ENCODE peak calls at places on chromosomes 12 and 14, in eight cellular contexts. D, W, R, L, K, N, Q and I are unnamed samples.

GRCh38 chr14:29926701-29927595 is 699 bp downstream of the PRKD1 start:
- DNase-seq in D (no peak), W (no peak), R (peak; percentile 69), L (peak; percentile 53), K (peak; percentile 59), N (peak; percentile 59), Q (peak; percentile 33), I (peak; percentile 48)

GRCh38 chr14:31902002-31902401 is 175.1 kb upstream of the ARHGAP5 start:
- DNase-seq in D (no peak), W (no peak), R (peak; percentile 69), L (no peak), K (no peak), N (no peak), Q (no peak), I (no peak)

GRCh38 chr12:20220339-20220738 is 148.0 kb upstream of the PDE3A start:
- DNase-seq in D (peak; percentile 15), W (no peak), R (peak; percentile 5), L (no peak), K (no peak), N (peak; percentile 1), Q (peak; percentile 64), I (no peak)

GRCh38 chr14:61575126-61575525 is 120.2 kb upstream of the HIF1A start:
- DNase-seq in D (no peak), W (no peak), R (no peak), L (no peak), K (no peak), N (no peak), Q (no peak), I (no peak)

GRCh38 chr12:125092108-125092871 is 27.1 kb downstream of the AACS start:
- DNase-seq in D (no peak), W (no peak), R (no peak), L (no peak), K (no peak), N (no peak), Q (peak; percentile 12), I (no peak)

GRCh38 chr14:103716091-103716801 is 636 bp downstream of the ZFYVE21 start:
- DNase-seq in D (no peak), W (no peak), R (peak; percentile 25), L (peak; percentile 38), K (peak; percentile 61), N (no peak), Q (no peak), I (no peak)

GRCh38 chr12:71475280-71475679 is 35.7 kb downstream of the LGR5 start:
- DNase-seq in D (no peak), W (no peak), R (no peak), L (no peak), K (no peak), N (peak; percentile 78), Q (no peak), I (no peak)

GRCh38 chr12:124397807-124398577 is 103.1 kb downstream of the RFLNA start:
- DNase-seq in D (no peak), W (no peak), R (peak; percentile 51), L (no peak), K (no peak), N (no peak), Q (peak; percentile 62), I (no peak)

GRCh38 chr14:64706552-64707193 is 2.4 kb downstream of the PLEKHG3 start:
- DNase-seq in D (no peak), W (no peak), R (no peak), L (peak; percentile 38), K (peak; percentile 79), N (no peak), Q (peak; percentile 96), I (peak; percentile 68)

GRCh38 chr14:80867091-80867490 is 74.4 kb downstream of the CEP128 start:
- DNase-seq in D (no peak), W (no peak), R (no peak), L (no peak), K (no peak), N (peak; percentile 9), Q (no peak), I (no peak)

GRCh38 chr12:127594351-127594970 is 672.5 kb upstream of the TMEM132C start:
- DNase-seq in D (no peak), W (no peak), R (no peak), L (no peak), K (no peak), N (no peak), Q (no peak), I (no peak)

GRCh38 chr12:67663121-67663520 is 14.6 kb downstream of the DYRK2 start:
- DNase-seq in D (no peak), W (no peak), R (no peak), L (no peak), K (no peak), N (peak; percentile 79), Q (peak; percentile 75), I (no peak)

GRCh38 chr12:119660074-119660473 is 7.9 kb upstream of the PRKAB1 start:
- DNase-seq in D (no peak), W (no peak), R (no peak), L (no peak), K (no peak), N (no peak), Q (no peak), I (no peak)

GRCh38 chr12:31567029-31567428 is 23.9 kb downstream of the DENND5B start:
- DNase-seq in D (no peak), W (no peak), R (no peak), L (no peak), K (no peak), N (no peak), Q (no peak), I (no peak)

GRCh38 chr14:97866664-97867063 is 1069.5 kb downstream of the VRK1 start:
- DNase-seq in D (no peak), W (no peak), R (no peak), L (no peak), K (no peak), N (no peak), Q (no peak), I (no peak)

GRCh38 chr12:51924551-51925399 is 17.5 kb downstream of the ACVRL1 start:
- DNase-seq in D (no peak), W (no peak), R (no peak), L (no peak), K (no peak), N (no peak), Q (no peak), I (no peak)

GRCh38 chr14:97851438-97851995 is 1054.3 kb downstream of the VRK1 start:
- DNase-seq in D (no peak), W (no peak), R (no peak), L (no peak), K (no peak), N (no peak), Q (no peak), I (no peak)

GRCh38 chr12:66493841-66494240 is 185.0 kb downstream of the GRIP1 start:
- DNase-seq in D (no peak), W (no peak), R (peak; percentile 13), L (no peak), K (no peak), N (no peak), Q (no peak), I (no peak)

GRCh38 chr14:106848330-106849121 is 1322.1 kb downstream of the TMEM121 start:
- DNase-seq in D (no peak), W (no peak), R (peak; percentile 68), L (no peak), K (no peak), N (no peak), Q (peak; percentile 24), I (no peak)

GRCh38 chr12:106873983-106874382 is 81.7 kb upstream of the TMEM263 start:
- DNase-seq in D (no peak), W (no peak), R (no peak), L (no peak), K (no peak), N (no peak), Q (no peak), I (no peak)

GRCh38 chr12:130186631-130187269 is 24.5 kb downstream of the FZD10 start:
- DNase-seq in D (no peak), W (no peak), R (no peak), L (no peak), K (no peak), N (no peak), Q (no peak), I (no peak)

GRCh38 chr12:110758922-110759321 is 16.2 kb upstream of the PPP1CC start:
- DNase-seq in D (no peak), W (no peak), R (no peak), L (no peak), K (no peak), N (no peak), Q (no peak), I (no peak)

GRCh38 chr14:71563754-71564153 is 368.5 kb upstream of the RGS6 start:
- DNase-seq in D (no peak), W (no peak), R (no peak), L (no peak), K (no peak), N (no peak), Q (no peak), I (no peak)

DNA sequence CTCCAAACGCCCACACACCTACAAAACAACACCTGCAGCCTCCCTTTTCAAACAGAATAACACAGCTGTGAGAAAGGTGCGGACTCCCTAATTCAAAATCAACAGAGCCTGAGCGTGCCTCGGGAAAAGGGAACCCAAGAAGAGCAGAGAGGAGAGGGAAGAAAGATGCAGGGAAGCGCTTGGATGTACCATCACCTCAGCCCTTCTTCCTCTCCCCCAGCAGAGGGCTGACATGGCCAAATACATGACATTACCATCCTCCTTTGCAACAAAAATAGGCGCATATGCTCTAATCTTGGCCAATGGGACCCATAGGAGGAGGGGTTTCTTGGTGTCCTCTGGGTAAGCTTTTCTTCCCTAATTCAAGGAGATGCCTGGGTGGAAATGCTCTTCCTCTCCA is 78.0 kb downstream of the CPSF2 start:
- DNase-seq in D (no peak), W (no peak), R (no peak), L (no peak), K (no peak), N (no peak), Q (no peak), I (no peak)
- TF ChIP-seq CTCF in D (peak; percentile 17), W (no peak), R (no peak), L (no peak), K (no peak), N (peak; percentile 3), Q (peak; percentile 10), I (no peak)

GRCh38 chr12:99137124-99137845 is 492.2 kb downstream of the APAF1 start:
- DNase-seq in D (no peak), W (no peak), R (no peak), L (no peak), K (no peak), N (no peak), Q (no peak), I (no peak)
- TF ChIP-seq CTCF in D (no peak), W (no peak), R (no peak), L (no peak), K (no peak), N (no peak), Q (no peak), I (peak; percentile 34)

GRCh38 chr12:59388694-59389093 is 207.1 kb upstream of the SLC16A7 start:
- DNase-seq in D (no peak), W (no peak), R (no peak), L (no peak), K (no peak), N (no peak), Q (no peak), I (no peak)
- TF ChIP-seq CTCF in D (no peak), W (no peak), R (no peak), L (no peak), K (no peak), N (no peak), Q (no peak), I (no peak)

GRCh38 chr14:75985618-75986438 is at the start of gene IFT43:
- DNase-seq in D (no peak), W (peak; percentile 66), R (peak; percentile 86), L (peak; percentile 66), K (peak; percentile 93), N (peak; percentile 66), Q (peak; percentile 83), I (peak; percentile 66)
- TF ChIP-seq CTCF in D (no peak), W (no peak), R (no peak), L (no peak), K (no peak), N (no peak), Q (no peak), I (no peak)

GRCh38 chr12:68855771-68856170 is 47.8 kb downstream of the MDM2 start:
- DNase-seq in D (no peak), W (no peak), R (no peak), L (no peak), K (no peak), N (no peak), Q (no peak), I (no peak)
- TF ChIP-seq CTCF in D (no peak), W (no peak), R (no peak), L (no peak), K (no peak), N (no peak), Q (no peak), I (no peak)